ENCODE peak calls at places on chromosomes 6 and 20, in seven cellular contexts. R is bronchial epithelial cell, Y is heart right ventricle, D is GM06990, O is fibroblast of villous mesenchyme, C is SJCRH30, L is Peyer's patch. F is an unnamed sample.

GRCh38 chr6:114747995-114748625 is 405.3 kb upstream of the HS3ST5 start:
- DNase-seq in D (no peak), R (peak; percentile 33), C (peak; percentile 43), L (no peak), O (peak; percentile 43), Y (no peak), F (peak; percentile 40)

GRCh38 chr6:72206606-72207005 is 320.3 kb downstream of the RIMS1 start:
- DNase-seq in R (no peak), D (no peak), O (no peak), L (no peak), Y (no peak), C (no peak), F (no peak)

GRCh38 chr20:32139947-32140346 is 30.4 kb downstream of the TM9SF4 start:
- DNase-seq in L (peak; percentile 7), Y (no peak), R (no peak), D (peak; percentile 30), O (no peak), C (no peak), F (no peak)

GRCh38 chr20:54351371-54352136 is 123.8 kb upstream of the DOK5 start:
- DNase-seq in O (no peak), L (no peak), C (no peak), Y (no peak), D (no peak), R (no peak), F (no peak)

GRCh38 chr20:56347628-56348305 is 11.0 kb upstream of the FAM210B start:
- DNase-seq in L (no peak), Y (no peak), O (no peak), D (no peak), C (no peak), R (no peak), F (no peak)

GRCh38 chr20:32050851-32051556 is 1.0 kb upstream of the HCK start:
- DNase-seq in L (no peak), O (no peak), C (no peak), Y (peak; percentile 39), D (peak; percentile 49), R (no peak), F (no peak)

GRCh38 chr6:147227770-147228320 is 23.6 kb downstream of the STXBP5 start:
- DNase-seq in L (no peak), Y (no peak), D (no peak), R (peak; percentile 4), O (no peak), C (no peak), F (no peak)

GRCh38 chr20:45523833-45524232 is 8.4 kb upstream of the SPINT3 start:
- DNase-seq in Y (no peak), O (no peak), R (peak; percentile 37), C (no peak), D (no peak), L (no peak), F (no peak)

GRCh38 chr20:54103067-54103761 is 32.8 kb upstream of the BCAS1 start:
- DNase-seq in C (peak; percentile 76), L (peak; percentile 88), O (peak; percentile 72), Y (peak; percentile 68), D (no peak), R (peak; percentile 44), F (peak; percentile 23)

GRCh38 chr6:106184629-106185028 is 98.5 kb downstream of the PRDM1 start:
- DNase-seq in D (no peak), R (no peak), L (no peak), O (no peak), C (no peak), Y (no peak), F (no peak)

GRCh38 chr6:14985366-14985765 is 260.5 kb upstream of the JARID2 start:
- DNase-seq in R (no peak), C (no peak), O (no peak), Y (no peak), D (no peak), L (no peak), F (no peak)

GRCh38 chr20:29448806-29449470 is 1808.5 kb upstream of the DEFB115 start:
- DNase-seq in C (no peak), Y (no peak), L (no peak), O (no peak), R (no peak), D (no peak), F (no peak)

GRCh38 chr20:29443819-29444218 is 1813.6 kb upstream of the DEFB115 start:
- DNase-seq in O (no peak), C (no peak), D (no peak), Y (no peak), L (no peak), R (peak; percentile 26), F (no peak)
- H3K4me3 ChIP-seq in O (no peak overlapping the region), C (no peak overlapping the region), D (no peak overlapping the region), Y (no peak overlapping the region), L (no peak overlapping the region), R (no peak overlapping the region), F (no peak overlapping the region)

GRCh38 chr6:132513821-132514545 is 1.1 kb upstream of the STX7 start:
- DNase-seq in Y (no peak), L (no peak), R (peak; percentile 8), C (no peak), D (no peak), O (no peak), F (no peak)
- H3K4me3 ChIP-seq in Y (peak overlapping the region; percentile 72), L (peak overlapping the region; percentile 65), R (no peak overlapping the region), C (peak overlapping the region; percentile 100), D (no peak overlapping the region), O (no peak overlapping the region), F (no peak overlapping the region)

GRCh38 chr6:33578164-33578563 is 1.9 kb downstream of the BAK1 start:
- DNase-seq in C (no peak), L (no peak), D (no peak), Y (no peak), R (no peak), O (no peak), F (no peak)
- H3K4me3 ChIP-seq in C (no peak overlapping the region), L (peak overlapping the region; percentile 95), D (peak overlapping the region; percentile 98), Y (peak overlapping the region; percentile 93), R (no peak overlapping the region), O (peak overlapping the region; percentile 85), F (no peak overlapping the region)

GRCh38 chr6:34657307-34657978 is 39.1 kb downstream of the ILRUN start:
- DNase-seq in O (peak; percentile 93), L (no peak), R (peak; percentile 78), D (no peak), C (peak; percentile 27), Y (no peak), F (peak; percentile 64)

GRCh38 chr6:34656378-34657036 is 40.1 kb downstream of the ILRUN start:
- DNase-seq in L (no peak), D (peak; percentile 81), Y (no peak), C (peak; percentile 32), R (peak; percentile 67), O (peak; percentile 95), F (no peak)

GRCh38 chr6:34661379-34661778 is 35.2 kb downstream of the ILRUN start:
- DNase-seq in C (no peak), D (no peak), Y (no peak), L (no peak), O (no peak), R (no peak), F (no peak)

GRCh38 chr6:34657037-34657306 is 39.6 kb downstream of the ILRUN start:
- DNase-seq in L (no peak), C (no peak), D (no peak), Y (no peak), R (no peak), O (no peak), F (peak; percentile 43)

DNA sequence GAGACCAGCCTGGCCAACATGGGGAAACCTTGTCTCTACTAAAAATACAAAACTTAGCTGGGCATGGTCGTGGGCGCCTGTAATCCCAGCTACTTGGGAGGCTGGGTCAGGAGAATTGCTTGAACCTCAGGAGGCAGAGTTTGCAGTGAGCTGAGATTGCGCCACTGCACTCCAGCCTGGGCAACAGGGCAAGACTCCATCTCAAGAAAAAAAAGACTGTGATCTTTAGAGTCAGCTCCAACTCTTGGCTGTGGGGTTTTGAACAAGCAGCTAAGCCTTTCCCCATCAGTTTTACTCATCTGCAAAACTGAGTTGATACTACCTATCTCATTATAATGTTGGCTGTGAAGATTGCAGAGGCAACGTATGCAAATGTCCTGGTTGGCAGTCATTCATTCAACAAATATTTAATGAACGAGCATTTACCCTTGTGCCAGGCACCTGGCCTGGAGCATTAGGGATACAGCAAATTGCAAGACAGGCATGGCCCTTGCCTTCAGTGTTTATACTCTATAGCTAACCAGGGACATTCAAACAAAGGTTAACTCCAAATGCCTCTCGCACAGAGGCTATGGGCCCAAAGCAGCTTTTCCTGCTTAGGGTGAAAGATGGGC is 37.9 kb downstream of the ILRUN start:
- DNase-seq in O (no peak), Y (no peak), L (no peak), C (no peak), D (no peak), R (no peak), F (no peak)
- H3K4me3 ChIP-seq in O (no peak overlapping the region), Y (no peak overlapping the region), L (no peak overlapping the region), C (no peak overlapping the region), D (no peak overlapping the region), R (no peak overlapping the region), F (no peak overlapping the region)

DNA sequence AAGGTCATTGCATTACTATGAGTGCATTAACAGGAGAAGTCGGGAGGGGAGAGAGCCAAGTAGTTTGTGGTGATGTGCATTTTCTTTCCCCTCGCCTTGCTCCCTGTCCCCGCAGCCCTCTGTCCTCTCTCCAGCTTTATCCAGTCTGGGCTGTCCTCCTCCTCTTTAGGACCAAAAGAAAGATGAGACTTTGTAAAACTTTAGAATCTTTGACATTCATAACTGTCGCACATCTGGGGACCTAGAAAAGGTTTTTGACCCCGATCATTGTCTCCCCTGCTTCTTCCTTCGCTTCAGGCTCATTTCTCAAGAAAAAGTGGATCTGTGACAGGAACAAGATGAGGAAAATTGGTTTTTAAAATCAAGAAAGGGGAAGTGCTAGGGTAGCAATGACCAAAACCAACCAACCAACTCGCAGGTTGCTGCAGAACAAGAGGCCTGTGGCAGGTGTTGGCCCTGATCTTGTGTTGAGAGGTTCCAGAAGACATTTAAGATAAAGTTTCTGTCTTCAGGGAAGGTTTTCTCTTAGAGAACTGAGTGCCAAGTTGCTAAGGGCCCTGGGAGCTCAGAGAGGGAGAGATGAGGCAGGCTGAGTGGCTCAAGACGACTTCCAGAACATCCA is 17.6 kb downstream of the SYTL3 start:
- DNase-seq in L (no peak), Y (no peak), C (no peak), O (no peak), R (no peak), D (no peak), F (no peak)
- H3K4me3 ChIP-seq in L (no peak overlapping the region), Y (no peak overlapping the region), C (no peak overlapping the region), O (no peak overlapping the region), R (no peak overlapping the region), D (no peak overlapping the region), F (no peak overlapping the region)

DNA sequence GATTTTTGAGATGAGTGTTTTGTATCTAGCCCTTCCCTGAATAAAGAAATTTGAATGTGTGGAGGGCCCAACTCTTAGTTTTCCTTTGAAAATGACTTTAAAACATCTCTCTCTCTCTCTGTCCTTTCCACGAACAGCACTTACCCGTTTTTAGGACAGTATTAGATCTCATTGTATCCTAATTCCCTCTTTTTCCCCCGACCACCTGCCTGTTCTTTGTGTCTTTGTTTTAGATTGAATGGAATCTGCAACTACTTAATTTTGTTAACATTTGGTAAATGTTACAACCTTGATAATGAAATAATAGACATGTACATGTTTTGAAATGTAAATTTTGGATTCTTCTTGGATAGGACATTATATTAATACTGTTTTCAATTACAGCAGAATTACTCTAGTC is 3.1 kb downstream of the DSP start:
- DNase-seq in Y (no peak), L (no peak), O (no peak), R (no peak), D (no peak), C (no peak), F (no peak)
- H3K4me3 ChIP-seq in Y (peak overlapping the region; percentile 73), L (no peak overlapping the region), O (no peak overlapping the region), R (peak overlapping the region; percentile 98), D (no peak overlapping the region), C (no peak overlapping the region), F (no peak overlapping the region)